ENCODE peak calls at places on chromosomes 13 and 19, in eight cellular contexts. E is neural crest cell, X is WTC11, K is retina, Y is astrocyte of the spinal cord, M is NCI-H146, D is A549, A is tibial artery. J is an unnamed sample.

GRCh38 chr19:10227215-10227971 is 3.7 kb downstream of the S1PR2 start:
- DNase-seq in X (peak), D (no peak), E (peak), A (peak), Y (no peak), M (no peak), K (peak), J (peak)

GRCh38 chr13:110713981-110714797 is 689 bp downstream of the ING1 start:
- DNase-seq in K (peak), Y (peak), X (peak), M (peak), A (peak), D (peak), E (peak), J (peak)

GRCh38 chr13:84571264-84571663 is 689.0 kb upstream of the SLITRK1 start:
- DNase-seq in Y (no peak), E (no peak), D (no peak), A (no peak), K (no peak), X (no peak), M (no peak), J (no peak)

GRCh38 chr19:39168258-39169142 is 28.3 kb upstream of the NCCRP1 start:
- DNase-seq in X (no peak), Y (no peak), M (no peak), E (no peak), D (no peak), A (no peak), K (no peak), J (no peak)

GRCh38 chr19:798415-799075 is 1.3 kb downstream of the PTBP1 start:
- DNase-seq in M (no peak), E (no peak), Y (no peak), D (no peak), K (peak), X (no peak), A (no peak), J (no peak)

GRCh38 chr13:97307882-97308624 is 85.9 kb downstream of the MBNL2 start:
- DNase-seq in A (no peak), K (peak), Y (peak), D (peak), M (peak), X (no peak), E (no peak), J (no peak)

GRCh38 chr13:97000295-97000925 is 6.1 kb upstream of the OXGR1 start:
- DNase-seq in K (no peak), D (no peak), X (no peak), E (no peak), A (no peak), Y (no peak), M (no peak), J (no peak)

GRCh38 chr19:6723108-6723618 is 2.7 kb upstream of the C3 start:
- DNase-seq in X (no peak), D (peak), M (no peak), Y (no peak), K (no peak), A (peak), E (no peak), J (peak)

GRCh38 chr13:28401303-28402056 is 93.4 kb downstream of the FLT1 start:
- DNase-seq in D (no peak), A (no peak), Y (peak), M (no peak), K (no peak), E (no peak), X (no peak), J (no peak)

GRCh38 chr19:7482584-7483439 is 6.0 kb downstream of the PEX11G start:
- DNase-seq in D (no peak), A (peak), X (peak), E (no peak), M (peak), K (no peak), Y (no peak), J (no peak)

GRCh38 chr19:47467914-47468313 is 3.8 kb downstream of the SLC8A2 start:
- DNase-seq in A (no peak), M (no peak), D (no peak), K (no peak), Y (no peak), X (no peak), E (no peak), J (no peak)

GRCh38 chr19:39342647-39343305 is 555 bp downstream of the SAMD4B start:
- DNase-seq in X (no peak), E (no peak), M (no peak), D (no peak), Y (no peak), K (peak), A (no peak), J (peak)

GRCh38 chr19:12954150-12954962 is 2.7 kb downstream of the GADD45GIP1 start:
- DNase-seq in X (no peak), A (no peak), E (no peak), Y (no peak), K (no peak), M (no peak), D (no peak), J (no peak)

GRCh38 chr19:55654833-55655647 is at the start of gene U2AF2:
- DNase-seq in M (peak), X (peak), K (peak), E (peak), A (peak), Y (peak), D (peak), J (peak)

GRCh38 chr19:18364826-18365528 is 21.0 kb upstream of the GDF15 start:
- DNase-seq in Y (peak), A (peak), E (no peak), D (peak), M (peak), K (no peak), X (peak), J (peak)

GRCh38 chr13:37492741-37493514 is 105.6 kb downstream of the POSTN start:
- DNase-seq in D (no peak), X (no peak), M (no peak), Y (peak), K (no peak), E (no peak), A (no peak), J (no peak)

GRCh38 chr13:99860736-99861135 is 110.8 kb downstream of the ZIC5 start:
- DNase-seq in E (peak), A (no peak), D (no peak), Y (no peak), X (no peak), M (no peak), K (peak), J (no peak)

GRCh38 chr19:47540748-47541147 is 25.9 kb upstream of the NAPA start:
- DNase-seq in A (no peak), K (no peak), E (no peak), M (no peak), X (peak), D (peak), Y (peak), J (no peak)

GRCh38 chr13:40445557-40445990 is 220.9 kb downstream of the FOXO1 start:
- DNase-seq in X (no peak), D (no peak), M (peak), A (peak), K (no peak), Y (peak), E (no peak), J (no peak)

GRCh38 chr13:75812751-75813181 is 176.6 kb downstream of the LMO7 start:
- DNase-seq in E (no peak), A (no peak), D (no peak), Y (peak), X (no peak), K (no peak), M (no peak), J (no peak)

GRCh38 chr13:29849731-29850212 is 645 bp downstream of the UBL3 start:
- DNase-seq in Y (peak), K (peak), D (peak), E (peak), A (peak), M (peak), X (peak), J (peak)

GRCh38 chr13:41196620-41197019 is 2.3 kb upstream of the KBTBD7 start:
- DNase-seq in D (no peak), E (no peak), K (no peak), X (no peak), A (no peak), M (no peak), Y (no peak), J (no peak)

GRCh38 chr13:32033744-32034143 is 2.2 kb downstream of the FRY start:
- DNase-seq in M (peak), X (no peak), E (no peak), D (no peak), K (no peak), Y (no peak), A (no peak), J (no peak)

GRCh38 chr19:35932291-35932936 is 3.8 kb upstream of the LRFN3 start:
- DNase-seq in A (no peak), D (no peak), Y (no peak), X (no peak), K (no peak), M (peak), E (no peak), J (no peak)

GRCh38 chr19:652467-653389 is 10.3 kb downstream of the RNF126 start:
- DNase-seq in X (no peak), D (no peak), Y (no peak), K (no peak), E (no peak), M (no peak), A (no peak), J (no peak)

GRCh38 chr19:5937550-5937949 is 23.5 kb downstream of the CAPS start:
- DNase-seq in Y (no peak), E (no peak), M (no peak), K (peak), X (no peak), D (no peak), A (no peak), J (no peak)

GRCh38 chr19:14363203-14364097 is 17.8 kb upstream of the ADGRE5 start:
- DNase-seq in Y (peak), A (peak), D (peak), K (peak), X (peak), M (peak), E (peak), J (peak)

GRCh38 chr13:111031531-111031961 is 83.6 kb upstream of the ARHGEF7 start:
- DNase-seq in K (no peak), M (no peak), Y (peak), X (no peak), D (no peak), A (no peak), E (no peak), J (no peak)

GRCh38 chr13:39446865-39447264 is 156.1 kb downstream of the LHFPL6 start:
- DNase-seq in D (no peak), K (no peak), X (no peak), M (no peak), A (no peak), Y (no peak), E (no peak), J (no peak)

GRCh38 chr19:35843676-35844481 is 8.4 kb downstream of the NPHS1 start:
- DNase-seq in X (peak), Y (no peak), M (peak), A (no peak), K (peak), D (peak), E (no peak), J (no peak)

GRCh38 chr19:32104465-32105235 is 240.8 kb upstream of the ZNF507 start:
- DNase-seq in D (peak), K (no peak), A (no peak), M (no peak), Y (peak), X (no peak), E (no peak), J (peak)

J was measured in uterus.